ENCODE peak calls at places on chromosomes 12 and 14, in five cellular contexts. J, F, Y, B and U are unnamed samples.

GRCh38 chr12:40586823-40587222 is 105.4 kb upstream of the CNTN1 start:
- DNase-seq in J (no peak), F (no peak), Y (no peak), B (no peak), U (no peak)

GRCh38 chr14:95052016-95052585 is 105.2 kb downstream of the DICER1 start:
- DNase-seq in J (no peak), F (no peak), Y (no peak), B (no peak), U (no peak)

GRCh38 chr14:59482471-59483331 is 1.5 kb downstream of the L3HYPDH start:
- DNase-seq in J (no peak), F (no peak), Y (no peak), B (peak), U (peak)

GRCh38 chr12:117377758-117378157 is 16.3 kb upstream of the NOS1 start:
- DNase-seq in J (no peak), F (no peak), Y (no peak), B (no peak), U (no peak)

GRCh38 chr12:94998322-94998721 is 5.2 kb downstream of the NDUFA12 start:
- DNase-seq in J (no peak), F (no peak), Y (no peak), B (no peak), U (no peak)

GRCh38 chr14:51716610-51717009 is 64.9 kb downstream of the FRMD6 start:
- DNase-seq in J (no peak), F (no peak), Y (no peak), B (no peak), U (no peak)

GRCh38 chr12:119115296-119115905 is 63.3 kb upstream of the HSPB8 start:
- DNase-seq in J (peak), F (no peak), Y (no peak), B (peak), U (no peak)

GRCh38 chr14:33809456-33809855 is 141.4 kb downstream of the EGLN3 start:
- DNase-seq in J (no peak), F (no peak), Y (no peak), B (no peak), U (no peak)

GRCh38 chr14:100193417-100194357 is 34.2 kb upstream of the DEGS2 start:
- DNase-seq in J (no peak), F (no peak), Y (no peak), B (no peak), U (no peak)

GRCh38 chr12:49415426-49416040 is 48.3 kb downstream of the SPATS2 start:
- DNase-seq in J (no peak), F (no peak), Y (no peak), B (no peak), U (no peak)

GRCh38 chr12:107400686-107401447 is 284.7 kb upstream of the PWP1 start:
- DNase-seq in J (no peak), F (no peak), Y (no peak), B (no peak), U (no peak)

GRCh38 chr14:75323571-75323970 is 44.9 kb downstream of the FOS start:
- DNase-seq in J (no peak), F (no peak), Y (no peak), B (no peak), U (no peak)

GRCh38 chr14:34036319-34036761 is 85.5 kb upstream of the EGLN3 start:
- DNase-seq in J (no peak), F (no peak), Y (no peak), B (no peak), U (no peak)

GRCh38 chr14:23362200-23362599 is 2.8 kb downstream of the EFS start:
- DNase-seq in J (no peak), F (no peak), Y (no peak), B (peak), U (no peak)

GRCh38 chr14:63564318-63564717 is 21.1 kb upstream of the PPP2R5E start:
- DNase-seq in J (peak), F (no peak), Y (no peak), B (no peak), U (no peak)

GRCh38 chr12:63070709-63071108 is 80.3 kb downstream of the AVPR1A start:
- DNase-seq in J (no peak), F (no peak), Y (no peak), B (peak), U (no peak)

GRCh38 chr12:16384732-16385131 is 37.3 kb downstream of the MGST1 start:
- DNase-seq in J (no peak), F (no peak), Y (no peak), B (no peak), U (no peak)

GRCh38 chr14:36976571-36977023 is 195.8 kb downstream of the SLC25A21 start:
- DNase-seq in J (no peak), F (no peak), Y (no peak), B (peak), U (no peak)

GRCh38 chr12:77104281-77104680 is 38.9 kb upstream of the E2F7 start:
- DNase-seq in J (no peak), F (no peak), Y (no peak), B (no peak), U (no peak)

GRCh38 chr14:104603623-104604401 is 760 bp downstream of the TMEM179 start:
- DNase-seq in J (no peak), F (no peak), Y (no peak), B (no peak), U (no peak)

GRCh38 chr14:96661244-96661969 is 135.8 kb upstream of the VRK1 start:
- DNase-seq in J (no peak), F (no peak), Y (no peak), B (no peak), U (no peak)

GRCh38 chr12:20451759-20452158 is 83.4 kb downstream of the PDE3A start:
- DNase-seq in J (no peak), F (no peak), Y (no peak), B (peak), U (no peak)

GRCh38 chr14:23542261-23542660 is 9.3 kb downstream of the ZFHX2 start:
- DNase-seq in J (no peak), F (no peak), Y (no peak), B (no peak), U (no peak)

GRCh38 chr14:103880986-103881926 is 33.9 kb upstream of the PPP1R13B start:
- DNase-seq in J (no peak), F (no peak), Y (peak), B (no peak), U (no peak)

GRCh38 chr14:54451178-54451601 is 10.0 kb upstream of the CNIH1 start:
- DNase-seq in J (no peak), F (no peak), Y (no peak), B (no peak), U (no peak)

GRCh38 chr12:7905071-7905470 is 30.9 kb downstream of the SLC2A3 start:
- DNase-seq in J (no peak), F (no peak), Y (no peak), B (peak), U (no peak)

GRCh38 chr12:109053382-109054123 is 1.2 kb downstream of the USP30 start:
- DNase-seq in J (no peak), F (no peak), Y (no peak), B (no peak), U (no peak)

GRCh38 chr14:29150659-29151058 is 384.1 kb downstream of the FOXG1 start:
- DNase-seq in J (no peak), F (no peak), Y (no peak), B (no peak), U (no peak)

GRCh38 chr12:123900898-123901376 is 71.7 kb downstream of the CCDC92 start:
- DNase-seq in J (no peak), F (no peak), Y (no peak), B (peak), U (no peak)

GRCh38 chr14:84874436-84874835 is 655.5 kb upstream of the FLRT2 start:
- DNase-seq in J (no peak), F (no peak), Y (no peak), B (no peak), U (no peak)

GRCh38 chr12:59904874-59905521 is 309.2 kb downstream of the SLC16A7 start:
- DNase-seq in J (no peak), F (no peak), Y (no peak), B (peak), U (peak)

GRCh38 chr12:64730585-64730964 is 28.6 kb downstream of the GNS start:
- DNase-seq in J (no peak), F (no peak), Y (no peak), B (no peak), U (no peak)

GRCh38 chr14:70698288-70698687 is 56.6 kb downstream of the TTC9 start:
- DNase-seq in J (peak), F (no peak), Y (no peak), B (peak), U (no peak)

GRCh38 chr12:319116-319515 is 56.5 kb upstream of the SLC6A13 start:
- DNase-seq in J (no peak), F (no peak), Y (no peak), B (no peak), U (no peak)

GRCh38 chr12:67772276-67773169 is 124.0 kb downstream of the DYRK2 start:
- DNase-seq in J (no peak), F (no peak), Y (no peak), B (peak), U (no peak)

GRCh38 chr12:94100254-94100653 is 48.1 kb upstream of the PLXNC1 start:
- DNase-seq in J (peak), F (no peak), Y (no peak), B (peak), U (no peak)

GRCh38 chr12:22935090-22935489 is 310.1 kb downstream of the ETNK1 start:
- DNase-seq in J (no peak), F (no peak), Y (no peak), B (peak), U (no peak)

GRCh38 chr12:25014961-25015360 is 66.1 kb upstream of the BCAT1 start:
- DNase-seq in J (no peak), F (no peak), Y (no peak), B (peak), U (no peak)

GRCh38 chr12:43835656-43836454 is at the start of gene TMEM117:
- DNase-seq in J (peak), F (peak), Y (peak), B (peak), U (peak)

DNA sequence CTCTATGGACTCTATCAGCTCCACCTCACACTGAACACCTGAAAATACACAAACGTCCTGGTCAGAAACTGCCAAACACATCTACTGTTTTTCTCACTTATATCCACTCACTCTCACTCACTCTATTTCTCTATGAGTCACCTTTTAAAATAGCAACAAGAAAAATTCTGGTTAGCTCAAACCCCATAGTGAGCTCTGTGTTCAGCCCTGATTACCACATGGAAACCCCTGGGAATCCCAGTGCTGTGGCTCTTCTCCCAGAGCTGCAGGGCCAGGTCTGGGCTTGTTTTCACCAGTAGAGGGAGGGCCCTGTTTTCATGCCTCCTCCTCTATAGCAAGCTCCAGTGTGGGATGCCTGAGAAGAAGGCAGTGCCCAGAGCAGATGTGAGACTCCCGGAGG is 1126.1 kb downstream of the TMEM121 start:
- DNase-seq in J (no peak), F (no peak), Y (no peak), B (no peak), U (no peak)
- TF ChIP-seq CTCF in J (no peak), F (no peak), Y (no peak), B (no peak), U (no peak)

GRCh38 chr12:57456145-57456700 is 1.1 kb downstream of the INHBE start:
- DNase-seq in J (no peak), F (peak), Y (no peak), B (peak), U (no peak)
- H3K4me3 ChIP-seq in J (no peak), F (no peak), Y (no peak), B (peak), U (peak)

DNA sequence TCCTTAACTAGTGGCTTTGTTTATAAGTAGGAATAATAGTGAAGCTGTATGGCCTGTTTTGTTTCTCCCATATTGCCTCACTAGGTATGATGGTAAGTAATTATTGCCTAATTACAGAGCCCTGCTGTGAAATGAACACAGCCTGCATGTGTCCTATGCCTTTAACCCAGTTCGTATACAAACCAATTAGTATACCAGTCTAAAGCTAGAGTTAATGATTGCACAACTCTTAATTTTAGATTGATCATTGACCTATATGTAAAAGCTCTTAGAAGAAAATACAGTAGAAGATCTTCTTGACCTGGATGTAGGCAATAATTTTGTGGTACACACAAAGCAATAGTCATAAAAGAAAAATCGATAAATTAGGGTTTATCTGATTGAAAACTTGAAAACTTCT is 250.0 kb downstream of the CCDC91 start:
- DNase-seq in J (no peak), F (no peak), Y (no peak), B (no peak), U (no peak)
- TF ChIP-seq CTCF in J (no peak), F (no peak), Y (no peak), B (no peak), U (no peak)

DNA sequence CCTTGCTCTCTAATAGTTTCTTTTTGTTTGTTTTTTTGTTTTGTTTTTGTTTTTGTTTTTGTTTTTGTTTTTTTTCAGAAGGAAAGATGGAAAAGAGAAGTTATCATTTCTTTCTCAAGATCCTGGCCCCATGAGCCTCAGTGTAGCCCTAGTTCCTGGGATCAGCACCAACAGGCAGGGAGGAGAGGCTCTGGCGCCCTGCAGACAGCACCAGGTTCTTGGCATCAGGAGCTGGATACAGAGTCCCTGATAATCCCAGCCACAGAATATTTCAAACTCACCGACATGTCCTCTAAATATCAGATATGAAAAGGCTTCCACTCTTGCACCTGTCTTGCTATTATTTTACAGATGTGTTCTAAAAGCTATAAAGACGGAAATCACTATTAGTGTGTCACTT is 52.7 kb downstream of the FOXN3 start:
- DNase-seq in J (no peak), F (no peak), Y (no peak), B (no peak), U (no peak)
- H3K4me3 ChIP-seq in J (no peak), F (no peak), Y (no peak), B (no peak), U (no peak)

DNA sequence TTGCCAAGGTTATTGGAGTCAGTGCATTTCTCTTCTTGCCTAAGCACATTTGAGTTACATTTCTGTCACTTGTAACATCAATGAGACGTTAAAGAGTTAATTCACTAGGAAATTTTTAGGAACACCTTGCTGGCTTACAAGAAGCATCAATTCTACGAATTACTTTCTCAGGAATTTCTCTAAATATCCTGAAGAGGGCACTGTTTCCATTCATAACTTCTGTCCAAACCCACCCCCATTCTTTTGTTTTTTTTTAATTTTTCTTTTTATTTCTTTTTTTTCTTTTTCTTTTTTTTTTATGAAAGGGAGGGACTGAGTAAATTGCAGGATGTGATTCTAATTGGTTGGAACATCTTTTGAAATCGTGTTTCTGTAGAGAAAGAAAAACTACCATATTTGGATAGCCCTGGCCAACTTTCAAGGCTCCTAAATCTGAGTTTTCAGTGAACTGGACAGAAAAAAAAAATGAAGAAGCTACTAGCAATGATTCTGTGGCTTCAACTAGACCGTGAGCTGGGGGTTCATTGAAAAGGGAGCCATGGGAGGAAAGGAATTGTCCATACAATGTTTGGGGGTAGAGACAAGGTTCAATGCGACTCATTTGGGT is 285.3 kb downstream of the DAD1 start:
- DNase-seq in J (no peak), F (no peak), Y (no peak), B (peak), U (no peak)
- TF ChIP-seq CTCF in J (no peak), F (peak), Y (peak), B (peak), U (peak)

GRCh38 chr12:6461401-6462233 is 8.9 kb downstream of the VAMP1 start:
- DNase-seq in J (peak), F (peak), Y (no peak), B (no peak), U (no peak)
- H3K4me3 ChIP-seq in J (no peak), F (no peak), Y (no peak), B (no peak), U (no peak)

DNA sequence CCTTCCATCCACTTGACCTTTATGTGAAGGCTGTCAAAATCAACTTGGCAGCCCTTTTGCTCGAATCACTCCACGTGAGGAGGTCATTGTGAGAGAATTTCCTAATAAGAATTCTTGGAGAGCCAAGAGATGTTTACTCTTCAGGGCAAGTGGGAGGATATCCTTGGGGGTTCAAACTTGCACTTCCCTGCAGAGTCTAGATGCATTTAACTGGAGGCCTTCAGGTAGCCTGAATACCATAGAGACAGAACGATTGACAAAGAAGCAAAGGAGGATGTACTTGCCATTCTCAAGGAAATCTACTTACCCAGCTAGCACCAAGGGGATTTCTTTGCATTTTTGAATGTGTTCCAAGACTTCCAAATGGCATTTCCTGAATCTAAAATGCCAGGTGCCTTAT is 1702.6 kb upstream of the FLRT2 start:
- DNase-seq in J (no peak), F (no peak), Y (no peak), B (no peak), U (no peak)
- TF ChIP-seq CTCF in J (no peak), F (no peak), Y (no peak), B (no peak), U (no peak)